ENCODE peak calls at places on chromosomes 1 and 21, in four cellular contexts. G is T-helper 1 cell, D is T-helper 2 cell, J is aorta. X is an unnamed sample.

GRCh38 chr1:93964777-93965200 is 55.6 kb upstream of the GCLM start:
- DNase-seq in J (no peak), D (no peak), G (no peak), X (peak)

GRCh38 chr1:199226163-199226562 is 587.3 kb downstream of the PTPRC start:
- DNase-seq in G (no peak), D (no peak), J (no peak), X (peak)

GRCh38 chr1:87826639-87827345 is 498.1 kb downstream of the LMO4 start:
- DNase-seq in G (no peak), D (no peak), J (no peak), X (peak)

GRCh38 chr1:51948491-51948915 is 42.0 kb downstream of the RAB3B start:
- DNase-seq in D (no peak), G (no peak), J (no peak), X (no peak)

GRCh38 chr1:79364896-79365295 is 358.4 kb upstream of the ADGRL4 start:
- DNase-seq in D (no peak), J (no peak), G (no peak), X (peak)

GRCh38 chr1:80059940-80060339 is 1053.4 kb upstream of the ADGRL4 start:
- DNase-seq in J (no peak), D (no peak), G (no peak), X (no peak)

GRCh38 chr1:207873055-207873890 is 37.7 kb downstream of the CD34 start:
- DNase-seq in J (no peak), D (no peak), G (no peak), X (no peak)

GRCh38 chr1:199272107-199272506 is 633.3 kb downstream of the PTPRC start:
- DNase-seq in D (no peak), J (no peak), G (no peak), X (peak)

GRCh38 chr21:28671549-28672195 is 321.0 kb downstream of the LTN1 start:
- DNase-seq in G (no peak), J (no peak), D (no peak), X (peak)

GRCh38 chr21:42311816-42312625 is 3.2 kb downstream of the TFF3 start:
- DNase-seq in D (no peak), J (no peak), G (no peak), X (no peak)

GRCh38 chr1:37946703-37947360 is at the start of gene INPP5B:
- DNase-seq in G (peak), D (no peak), J (peak), X (peak)

GRCh38 chr1:100543640-100544039 is 5.7 kb downstream of the GPR88 start:
- DNase-seq in D (no peak), G (no peak), J (no peak), X (no peak)

GRCh38 chr1:205663286-205663994 is 16.9 kb downstream of the SLC45A3 start:
- DNase-seq in J (no peak), D (no peak), G (no peak), X (no peak)

GRCh38 chr1:93029317-93029716 is 49.8 kb upstream of the MTF2 start:
- DNase-seq in G (peak), J (no peak), D (no peak), X (no peak)

GRCh38 chr1:93847811-93848288 is 31.2 kb downstream of the DNTTIP2 start:
- DNase-seq in J (peak), D (peak), G (peak), X (peak)

GRCh38 chr21:31873696-31874599 is 1.1 kb downstream of the HUNK start:
- DNase-seq in G (peak), J (peak), D (no peak), X (peak)

GRCh38 chr1:46725736-46726108 is 6.8 kb upstream of the EFCAB14 start:
- DNase-seq in G (no peak), D (no peak), J (no peak), X (peak)

GRCh38 chr1:8238141-8239038 is 79.5 kb upstream of the SLC45A1 start:
- DNase-seq in G (no peak), J (no peak), D (no peak), X (peak)